ENCODE peak calls at places on chromosomes 4 and X, in eight cellular contexts. C, A, D, F, G, K, J and Q are unnamed samples.

GRCh38 chr4:81919238-81919637 is 447.5 kb upstream of the RASGEF1B start:
- DNase-seq in C (no peak), A (peak), D (no peak), F (no peak), G (no peak), K (peak), J (no peak), Q (no peak)

GRCh38 chr4:1723131-1723801 is 1.9 kb downstream of the TACC3 start:
- DNase-seq in C (no peak), A (no peak), D (no peak), F (no peak), G (no peak), K (no peak), J (no peak), Q (no peak)

GRCh38 chrX:13029341-13029740 is 15.1 kb downstream of the FAM9C start:
- DNase-seq in C (no peak), A (no peak), D (peak), F (no peak), G (no peak), K (no peak), J (peak), Q (no peak)

GRCh38 chr4:166816901-166817300 is 417.4 kb downstream of the SPOCK3 start:
- DNase-seq in C (no peak), A (peak), D (no peak), F (no peak), G (no peak), K (no peak), J (no peak), Q (peak)

GRCh38 chr4:98662619-98663225 is 4.3 kb upstream of the TSPAN5 start:
- DNase-seq in C (no peak), A (no peak), D (no peak), F (no peak), G (no peak), K (peak), J (no peak), Q (no peak)

GRCh38 chr4:48254381-48255072 is 15.1 kb downstream of the TEC start:
- DNase-seq in C (no peak), A (no peak), D (no peak), F (no peak), G (no peak), K (no peak), J (peak), Q (no peak)

GRCh38 chr4:147691820-147692219 is 7.9 kb upstream of the PRMT9 start:
- DNase-seq in C (no peak), A (no peak), D (no peak), F (no peak), G (no peak), K (no peak), J (no peak), Q (no peak)

GRCh38 chr4:185602397-185602796 is 67.1 kb upstream of the PDLIM3 start:
- DNase-seq in C (no peak), A (no peak), D (no peak), F (no peak), G (no peak), K (no peak), J (no peak), Q (no peak)

GRCh38 chr4:184806711-184807110 is 19.1 kb downstream of the ACSL1 start:
- DNase-seq in C (no peak), A (no peak), D (no peak), F (no peak), G (no peak), K (no peak), J (no peak), Q (no peak)

GRCh38 chr4:169249214-169249973 is 21.4 kb downstream of the SH3RF1 start:
- DNase-seq in C (no peak), A (no peak), D (no peak), F (no peak), G (no peak), K (no peak), J (no peak), Q (no peak)

GRCh38 chr4:140047781-140048180 is 106.2 kb downstream of the MAML3 start:
- DNase-seq in C (no peak), A (no peak), D (no peak), F (no peak), G (no peak), K (no peak), J (no peak), Q (no peak)
- H3K27ac ChIP-seq in C (peak), A (no peak), D (peak), F (peak), G (no peak), K (no peak), J (peak), Q (peak)

GRCh38 chr4:7842384-7843279 is 97.0 kb downstream of the AFAP1 start:
- DNase-seq in C (peak), A (peak), D (peak), F (no peak), G (peak), K (no peak), J (peak), Q (no peak)
- H3K27ac ChIP-seq in C (peak), A (peak), D (peak), F (no peak), G (peak), K (no peak), J (peak), Q (peak)

DNA sequence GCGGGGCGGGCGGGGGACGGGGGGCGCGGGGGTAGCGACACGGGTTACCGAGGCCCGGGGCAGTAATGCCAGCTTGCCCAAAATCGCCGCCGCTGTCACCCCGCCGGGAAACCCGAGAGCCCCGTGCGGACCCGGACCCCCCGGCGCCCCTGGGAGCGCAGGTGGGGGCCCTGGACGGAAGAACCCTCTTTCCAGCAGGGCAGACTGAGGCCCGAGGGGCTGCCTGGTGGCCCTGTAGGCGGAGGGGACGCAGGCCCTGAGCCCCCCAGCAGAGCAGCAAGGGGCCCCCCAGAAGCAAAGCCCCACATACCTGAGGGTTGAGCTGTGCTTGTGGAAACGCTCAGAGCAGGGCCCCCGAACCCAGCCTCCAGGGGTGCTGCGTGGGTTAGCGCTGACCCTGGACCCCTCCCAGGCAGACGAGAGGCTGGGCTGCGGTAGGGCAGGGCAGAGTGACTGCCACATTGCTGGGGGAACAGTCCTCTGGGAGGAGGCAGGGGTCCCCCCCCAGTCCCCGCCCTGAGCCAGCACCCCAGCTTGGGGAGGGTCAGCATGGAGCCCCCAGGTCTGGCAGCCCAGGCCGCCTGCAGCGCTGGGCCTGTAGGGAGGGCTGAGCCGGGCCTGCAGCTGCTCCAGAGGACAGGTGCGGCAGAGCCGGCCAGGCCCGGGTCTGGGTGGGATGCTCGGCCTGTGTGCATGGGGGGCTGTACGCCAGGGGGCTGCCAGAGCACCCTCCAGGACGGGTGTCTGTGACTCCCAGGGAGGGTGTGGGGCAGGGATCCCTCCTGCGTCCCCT is 646 bp downstream of the DOK7 start:
- DNase-seq in C (no peak), A (no peak), D (no peak), F (no peak), G (no peak), K (no peak), J (no peak), Q (no peak)
- H3K27ac ChIP-seq in C (no peak), A (no peak), D (peak), F (no peak), G (no peak), K (no peak), J (peak), Q (no peak)

GRCh38 chrX:88988796-88989195 is 241.8 kb downstream of the CPXCR1 start:
- DNase-seq in C (no peak), A (no peak), D (no peak), F (no peak), G (no peak), K (no peak), J (no peak), Q (no peak)

GRCh38 chrX:88991583-88992132 is 244.6 kb downstream of the CPXCR1 start:
- DNase-seq in C (no peak), A (no peak), D (no peak), F (no peak), G (no peak), K (no peak), J (no peak), Q (no peak)

GRCh38 chrX:88990882-88991582 is 244.0 kb downstream of the CPXCR1 start:
- DNase-seq in C (no peak), A (no peak), D (no peak), F (no peak), G (no peak), K (no peak), J (no peak), Q (no peak)
- H3K27ac ChIP-seq in C (no peak), A (no peak), D (no peak), F (no peak), G (no peak), K (no peak), J (no peak), Q (no peak)

GRCh38 chrX:120468071-120468470 is 1.0 kb downstream of the LAMP2 start:
- DNase-seq in C (no peak), A (no peak), D (no peak), F (no peak), G (no peak), K (no peak), J (no peak), Q (no peak)

GRCh38 chrX:120474085-120474484 is 5.0 kb upstream of the LAMP2 start:
- DNase-seq in C (no peak), A (no peak), D (no peak), F (no peak), G (no peak), K (no peak), J (no peak), Q (no peak)

GRCh38 chrX:120464409-120464808 is 4.7 kb downstream of the LAMP2 start:
- DNase-seq in C (no peak), A (no peak), D (no peak), F (no peak), G (no peak), K (no peak), J (no peak), Q (no peak)

GRCh38 chrX:120468479-120468824 is 644 bp downstream of the LAMP2 start:
- DNase-seq in C (no peak), A (no peak), D (no peak), F (no peak), G (no peak), K (no peak), J (no peak), Q (no peak)

GRCh38 chrX:120468825-120469525 is at the start of gene LAMP2:
- DNase-seq in C (peak), A (peak), D (peak), F (peak), G (peak), K (peak), J (peak), Q (no peak)
- H3K27ac ChIP-seq in C (peak), A (peak), D (peak), F (peak), G (peak), K (peak), J (peak), Q (peak)

DNA sequence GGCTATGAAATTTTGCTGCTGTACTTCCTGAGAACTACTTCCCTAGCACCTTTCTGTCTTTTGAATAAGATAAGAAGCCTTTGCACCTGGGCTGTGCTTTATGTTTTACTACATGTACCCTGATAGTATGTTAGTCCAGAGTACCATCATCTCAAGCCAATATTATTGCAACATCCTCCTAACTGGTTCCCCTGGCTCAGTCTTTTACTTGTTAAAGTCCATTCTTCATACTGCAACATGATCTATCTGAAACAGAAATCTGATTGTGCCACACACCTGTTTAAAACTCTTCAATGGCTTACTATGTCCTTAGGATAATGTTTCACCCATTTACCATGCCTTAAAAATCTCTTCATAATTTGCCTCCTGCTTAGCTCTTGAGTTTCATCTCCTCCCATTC is 102.3 kb downstream of the AGTR2 start:
- DNase-seq in C (no peak), A (no peak), D (no peak), F (no peak), G (no peak), K (no peak), J (no peak), Q (peak)
- H3K27ac ChIP-seq in C (no peak), A (no peak), D (no peak), F (no peak), G (peak), K (no peak), J (no peak), Q (peak)

DNA sequence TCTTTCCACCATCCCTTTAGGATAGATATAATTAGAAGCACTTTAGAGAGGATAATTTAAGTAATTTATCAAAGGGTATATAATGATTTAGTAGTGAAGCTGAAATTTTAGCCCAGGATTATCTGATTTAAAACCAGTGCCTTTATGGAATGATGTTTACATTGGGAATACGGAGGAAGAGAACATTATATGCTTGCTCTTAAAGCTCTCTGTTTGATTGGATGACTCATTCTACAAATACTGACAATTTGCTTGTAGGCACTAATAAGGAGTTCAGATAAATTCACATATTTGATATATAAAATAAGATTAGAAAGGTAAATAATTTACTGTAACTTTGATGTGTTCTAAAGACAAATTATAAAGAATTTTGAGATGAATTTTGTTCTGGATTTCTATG is 84.7 kb downstream of the SH3BGRL start:
- DNase-seq in C (no peak), A (no peak), D (no peak), F (no peak), G (no peak), K (no peak), J (no peak), Q (no peak)
- H3K27ac ChIP-seq in C (no peak), A (no peak), D (no peak), F (no peak), G (no peak), K (no peak), J (no peak), Q (no peak)

GRCh38 chr4:74161676-74162450 is 3.9 kb downstream of the MTHFD2L start:
- DNase-seq in C (no peak), A (no peak), D (no peak), F (no peak), G (no peak), K (no peak), J (no peak), Q (no peak)
- H3K27ac ChIP-seq in C (no peak), A (no peak), D (no peak), F (no peak), G (no peak), K (no peak), J (peak), Q (no peak)